ENCODE peak calls at places on chromosome 11, in eight cellular contexts. E, A, I, Y, L, G, S and R are unnamed samples. For H3K36me3 and H3K9me3, the result is how much of the 10 kb centered on the place peaks cover.

GRCh38 chr11:119982517-119983239 is 155.2 kb downstream of the TRIM29 start:
- DNase-seq in E (no peak), A (no peak), I (no peak), Y (no peak), L (no peak), G (no peak), S (no peak), R (peak)

GRCh38 chr11:83801799-83802198 is 515.6 kb upstream of the CCDC90B start:
- DNase-seq in E (no peak), A (no peak), I (no peak), Y (no peak), L (no peak), G (no peak), S (no peak), R (no peak)

GRCh38 chr11:14253878-14254277 is 105.1 kb downstream of the RRAS2 start:
- DNase-seq in E (no peak), A (no peak), I (no peak), Y (no peak), L (no peak), G (no peak), S (no peak), R (no peak)

GRCh38 chr11:22454461-22454860 is 116.3 kb downstream of the SLC17A6 start:
- DNase-seq in E (no peak), A (no peak), I (no peak), Y (no peak), L (peak), G (no peak), S (no peak), R (no peak)

GRCh38 chr11:73288197-73288872 is 16.2 kb downstream of the P2RY6 start:
- DNase-seq in E (no peak), A (no peak), I (no peak), Y (no peak), L (no peak), G (no peak), S (no peak), R (no peak)

GRCh38 chr11:62599909-62600308 is 1.8 kb downstream of the MTA2 start:
- DNase-seq in E (no peak), A (no peak), I (no peak), Y (peak), L (no peak), G (no peak), S (peak), R (no peak)

GRCh38 chr11:118820412-118821357 is 29.7 kb upstream of the DDX6 start:
- DNase-seq in E (peak), A (peak), I (peak), Y (peak), L (peak), G (no peak), S (no peak), R (peak)

GRCh38 chr11:121595717-121596156 is 143.0 kb upstream of the SORL1-AS1 start:
- DNase-seq in E (no peak), A (no peak), I (no peak), Y (peak), L (peak), G (peak), S (peak), R (peak)

GRCh38 chr11:86372586-86372985 is 2.1 kb upstream of the CCDC81 start:
- DNase-seq in E (no peak), A (no peak), I (no peak), Y (no peak), L (no peak), G (no peak), S (no peak), R (no peak)

GRCh38 chr11:11808992-11809583 is 32.7 kb upstream of the USP47 start:
- DNase-seq in E (no peak), A (no peak), I (no peak), Y (no peak), L (no peak), G (no peak), S (no peak), R (no peak)

GRCh38 chr11:82855616-82856015 is 44.6 kb downstream of the PRCP start:
- DNase-seq in E (no peak), A (no peak), I (no peak), Y (no peak), L (peak), G (no peak), S (no peak), R (no peak)

GRCh38 chr11:94922675-94923347 is 50.5 kb downstream of the CWC15 start:
- DNase-seq in E (no peak), A (no peak), I (no peak), Y (no peak), L (no peak), G (no peak), S (no peak), R (no peak)

GRCh38 chr11:76736773-76737495 is 46.2 kb upstream of the TSKU start:
- DNase-seq in E (no peak), A (no peak), I (no peak), Y (no peak), L (no peak), G (no peak), S (no peak), R (no peak)

GRCh38 chr11:76724162-76724768 is 53.7 kb upstream of the LRRC32 start:
- DNase-seq in E (no peak), A (no peak), I (no peak), Y (no peak), L (no peak), G (peak), S (no peak), R (no peak)

GRCh38 chr11:86641537-86642270 is 30.7 kb downstream of the ME3 start:
- DNase-seq in E (no peak), A (no peak), I (no peak), Y (no peak), L (no peak), G (no peak), S (no peak), R (no peak)

GRCh38 chr11:36452231-36452630 is 57.8 kb downstream of the TRAF6 start:
- DNase-seq in E (no peak), A (no peak), I (no peak), Y (no peak), L (peak), G (peak), S (no peak), R (peak)

GRCh38 chr11:86888978-86889341 is 66.2 kb downstream of the FZD4 start:
- DNase-seq in E (no peak), A (no peak), I (no peak), Y (no peak), L (no peak), G (no peak), S (no peak), R (no peak)

GRCh38 chr11:109424893-109425292 is 2.9 kb downstream of the C11orf87 start:
- DNase-seq in E (peak), A (peak), I (no peak), Y (no peak), L (no peak), G (no peak), S (no peak), R (no peak)

GRCh38 chr11:15841898-15842297 is 514.4 kb downstream of the SOX6 start:
- DNase-seq in E (no peak), A (no peak), I (no peak), Y (peak), L (no peak), G (no peak), S (no peak), R (no peak)

GRCh38 chr11:15839061-15839460 is 517.3 kb downstream of the SOX6 start:
- DNase-seq in E (no peak), A (no peak), I (no peak), Y (no peak), L (no peak), G (no peak), S (no peak), R (no peak)

GRCh38 chr11:15842345-15842744 is 514.0 kb downstream of the SOX6 start:
- DNase-seq in E (no peak), A (no peak), I (no peak), Y (no peak), L (peak), G (no peak), S (no peak), R (no peak)

GRCh38 chr11:15845261-15845660 is 511.1 kb downstream of the SOX6 start:
- DNase-seq in E (no peak), A (no peak), I (no peak), Y (no peak), L (no peak), G (no peak), S (no peak), R (no peak)

DNA sequence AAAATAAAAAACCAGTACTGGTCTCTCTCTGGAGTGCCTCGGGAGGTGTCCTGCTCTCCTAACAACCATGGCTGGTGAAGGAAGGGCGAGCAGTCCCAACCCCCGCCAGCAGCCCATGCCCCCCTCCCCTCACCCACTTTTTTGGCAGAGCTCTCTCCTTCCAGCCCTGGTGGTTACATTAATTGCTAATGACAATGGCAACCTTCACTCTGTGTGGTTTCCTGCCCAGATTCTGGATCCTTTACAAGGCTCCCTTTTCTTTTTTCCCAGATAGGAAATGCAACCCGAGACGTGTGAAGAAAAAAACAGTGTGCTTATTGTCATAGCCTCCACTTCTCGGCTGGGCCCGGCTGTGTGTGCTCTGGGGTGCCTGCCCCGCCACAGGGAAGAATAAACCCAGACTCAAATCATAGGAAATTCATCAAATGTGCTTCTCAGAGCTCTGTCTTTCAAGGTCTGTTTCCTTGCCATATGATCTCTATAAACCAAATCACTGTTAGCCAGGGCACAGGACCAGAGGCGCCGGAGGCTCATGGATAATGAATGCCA is 513.0 kb downstream of the SOX6 start:
- DNase-seq in E (peak), A (peak), I (no peak), Y (no peak), L (peak), G (no peak), S (no peak), R (no peak)
- H3K4me3 ChIP-seq in E (no peak), A (no peak), I (no peak), Y (no peak), L (no peak), G (no peak), S (no peak), R (no peak)

GRCh38 chr11:74615311-74615710 is 22.9 kb downstream of the POLD3 start:
- DNase-seq in E (no peak), A (no peak), I (no peak), Y (no peak), L (no peak), G (no peak), S (no peak), R (no peak)
- H3K36me3 ChIP-seq in E (under half), A (half or more), I (under half), Y (half or more), L (under half), G (under half), S (under half), R (half or more)

GRCh38 chr11:97764193-97764592 is 1256.6 kb upstream of the CNTN5 start:
- DNase-seq in E (no peak), A (no peak), I (no peak), Y (no peak), L (no peak), G (no peak), S (no peak), R (no peak)
- H3K9me3 ChIP-seq in E (under half), A (under half), I (under half), Y (under half), L (under half), G (under half), S (under half), R (under half)

GRCh38 chr11:101128571-101129202 is 926 bp downstream of the PGR start:
- DNase-seq in E (peak), A (no peak), I (no peak), Y (no peak), L (no peak), G (peak), S (no peak), R (no peak)
- H3K4me3 ChIP-seq in E (peak), A (peak), I (peak), Y (peak), L (no peak), G (no peak), S (no peak), R (no peak)

GRCh38 chr11:7558046-7558445 is 44.2 kb downstream of the PPFIBP2 start:
- DNase-seq in E (no peak), A (no peak), I (no peak), Y (no peak), L (no peak), G (no peak), S (no peak), R (no peak)

GRCh38 chr11:7552666-7553065 is 38.9 kb downstream of the PPFIBP2 start:
- DNase-seq in E (no peak), A (no peak), I (no peak), Y (no peak), L (no peak), G (no peak), S (no peak), R (no peak)

GRCh38 chr11:7559404-7560283 is 45.8 kb downstream of the PPFIBP2 start:
- DNase-seq in E (no peak), A (no peak), I (no peak), Y (no peak), L (no peak), G (no peak), S (no peak), R (no peak)

GRCh38 chr11:7551571-7551970 is 37.8 kb downstream of the PPFIBP2 start:
- DNase-seq in E (no peak), A (no peak), I (no peak), Y (no peak), L (no peak), G (peak), S (no peak), R (no peak)

GRCh38 chr11:7555067-7555699 is 41.4 kb downstream of the PPFIBP2 start:
- DNase-seq in E (peak), A (peak), I (peak), Y (peak), L (no peak), G (peak), S (no peak), R (peak)
- H3K36me3 ChIP-seq in E (under half), A (under half), I (under half), Y (under half), L (under half), G (under half), S (under half), R (under half)

DNA sequence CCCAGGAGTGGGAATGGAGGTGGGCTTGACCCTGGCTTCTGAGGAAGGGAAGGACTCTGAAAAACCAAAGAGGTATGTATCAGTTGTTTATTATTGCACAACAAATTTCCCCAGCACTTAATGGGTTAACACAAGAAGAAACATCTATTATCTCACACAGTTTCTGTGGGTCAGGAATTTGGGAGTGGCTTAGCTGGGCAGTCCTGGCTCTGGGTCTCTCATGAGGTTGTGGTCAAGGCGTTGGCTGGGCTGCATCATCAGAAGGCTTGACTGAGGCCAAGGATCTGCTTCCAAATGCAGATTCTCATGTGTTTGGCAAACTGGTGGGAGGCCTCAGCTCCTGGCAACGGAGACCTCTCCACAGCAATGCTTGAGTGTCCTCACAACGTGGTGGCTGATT is 17.5 kb upstream of the SMIM38 start:
- DNase-seq in E (no peak), A (peak), I (no peak), Y (no peak), L (peak), G (peak), S (no peak), R (peak)
- H3K9me3 ChIP-seq in E (under half), A (under half), I (under half), Y (under half), L (under half), G (under half), S (under half), R (under half)

GRCh38 chr11:68469642-68470041 is 9.1 kb downstream of the PPP6R3 start:
- DNase-seq in E (no peak), A (no peak), I (no peak), Y (no peak), L (no peak), G (no peak), S (no peak), R (no peak)
- H3K4me3 ChIP-seq in E (no peak), A (no peak), I (no peak), Y (no peak), L (no peak), G (no peak), S (no peak), R (no peak)

GRCh38 chr11:90204407-90204806 is 18.4 kb downstream of the CHORDC1 start:
- DNase-seq in E (no peak), A (no peak), I (no peak), Y (no peak), L (no peak), G (no peak), S (no peak), R (no peak)

GRCh38 chr11:90208857-90209256 is 14.0 kb downstream of the CHORDC1 start:
- DNase-seq in E (no peak), A (no peak), I (no peak), Y (no peak), L (no peak), G (no peak), S (no peak), R (no peak)

GRCh38 chr11:90202342-90202741 is 20.5 kb downstream of the CHORDC1 start:
- DNase-seq in E (no peak), A (no peak), I (no peak), Y (no peak), L (no peak), G (no peak), S (no peak), R (no peak)

GRCh38 chr11:90204832-90205646 is 17.8 kb downstream of the CHORDC1 start:
- DNase-seq in E (no peak), A (no peak), I (no peak), Y (no peak), L (peak), G (peak), S (no peak), R (no peak)
- H3K36me3 ChIP-seq in E (under half), A (half or more), I (under half), Y (half or more), L (under half), G (half or more), S (under half), R (half or more)

DNA sequence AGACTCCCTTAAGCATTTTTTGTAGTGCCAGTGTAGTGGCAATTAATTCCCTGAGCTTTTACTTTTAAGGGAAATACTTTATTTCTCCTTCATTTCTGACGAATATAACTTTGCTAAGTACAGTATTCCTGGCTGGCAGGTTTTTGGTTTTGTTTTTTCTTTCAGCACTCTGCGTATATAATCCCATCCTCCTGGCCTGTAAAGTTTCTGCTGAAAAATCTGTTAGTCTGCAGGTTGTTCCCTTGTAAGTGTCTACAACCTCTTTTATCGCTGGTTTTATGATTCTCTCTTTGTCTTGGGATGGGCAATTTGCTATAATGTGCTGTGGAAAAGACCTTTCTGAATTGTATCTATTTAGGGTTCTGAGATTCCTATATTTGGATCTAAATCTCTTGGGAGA is 56.0 kb downstream of the KCNQ1OT1 start:
- DNase-seq in E (no peak), A (no peak), I (no peak), Y (no peak), L (no peak), G (no peak), S (no peak), R (no peak)
- H3K9me3 ChIP-seq in E (under half), A (half or more), I (under half), Y (under half), L (under half), G (half or more), S (under half), R (half or more)

GRCh38 chr11:64305691-64306562 is 603 bp downstream of the ESRRA start:
- DNase-seq in E (peak), A (peak), I (peak), Y (peak), L (no peak), G (peak), S (no peak), R (peak)

GRCh38 chr11:64304032-64304315 is 1.4 kb upstream of the ESRRA start:
- DNase-seq in E (no peak), A (no peak), I (no peak), Y (no peak), L (no peak), G (no peak), S (no peak), R (no peak)

GRCh38 chr11:64304316-64305072 is 830 bp upstream of the ESRRA start:
- DNase-seq in E (peak), A (peak), I (peak), Y (peak), L (peak), G (peak), S (no peak), R (peak)

GRCh38 chr11:64305075-64305690 is at the start of gene ESRRA:
- DNase-seq in E (peak), A (peak), I (peak), Y (peak), L (peak), G (peak), S (peak), R (peak)

DNA sequence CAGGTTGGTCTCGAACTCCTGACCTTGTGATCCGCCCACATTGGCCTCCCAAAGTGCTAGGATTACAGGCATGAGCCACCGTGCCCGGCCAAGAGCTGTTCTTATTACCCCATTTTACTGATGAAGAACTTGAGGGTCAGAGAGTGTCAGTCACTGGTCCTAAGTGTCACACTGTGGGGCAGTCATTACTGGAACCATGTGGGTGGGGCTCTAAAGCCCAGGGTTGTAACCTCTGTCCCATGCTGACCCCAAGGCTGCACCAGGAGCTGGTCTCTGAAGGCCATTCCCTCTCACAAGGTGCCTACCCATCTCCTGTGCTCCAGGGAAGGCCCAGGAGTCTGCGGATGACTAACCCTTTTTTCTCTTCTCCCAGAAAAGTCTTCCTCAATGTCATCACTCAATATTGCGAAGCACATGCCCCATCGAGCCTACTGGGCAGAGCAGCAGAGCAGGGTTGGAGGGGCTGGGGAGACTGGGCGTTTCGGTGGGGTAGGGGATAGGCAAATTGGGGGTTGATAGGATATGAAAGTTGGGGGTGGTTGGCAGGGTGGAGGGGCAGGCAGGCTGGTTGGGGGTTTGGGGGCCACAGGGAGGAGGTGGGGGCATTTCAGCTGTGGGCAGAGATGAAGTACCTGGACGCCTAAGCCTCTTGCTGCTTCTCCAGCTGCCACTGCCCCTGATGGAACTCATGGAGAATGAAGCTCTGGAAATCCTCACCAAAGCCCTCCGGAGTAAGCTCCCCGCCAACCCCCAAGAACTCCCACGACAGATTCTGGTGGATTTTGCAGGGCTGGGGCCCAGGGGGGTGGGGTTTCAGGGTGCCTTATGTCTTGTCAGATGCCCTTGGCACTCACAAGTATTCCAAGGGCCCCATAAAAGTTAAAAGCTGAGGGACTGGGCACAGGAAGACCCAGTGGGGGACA is 2.0 kb upstream of the ESRRA start:
- DNase-seq in E (no peak), A (no peak), I (no peak), Y (no peak), L (no peak), G (no peak), S (no peak), R (no peak)
- H3K4me3 ChIP-seq in E (no peak), A (peak), I (no peak), Y (peak), L (no peak), G (no peak), S (no peak), R (no peak)